ENCODE peak calls at places on chromosomes 3 and 15, in five cellular contexts. One of them, this sample, is unnamed.

GRCh38 chr3:98650966-98651765 is 57.8 kb upstream of the CPOX start:
- DNase-seq in KG1: no peak
- DNase-seq in CD8-positive, alpha-beta memory T cell: no peak
- DNase-seq in HuH-7: no peak
- DNase-seq in NCI-H1105: no peak
- DNase-seq in this sample: peak; percentile 93

GRCh38 chr15:25982736-25983135 is 119.6 kb upstream of the ATP10A start:
- DNase-seq in KG1: no peak
- DNase-seq in CD8-positive, alpha-beta memory T cell: no peak
- DNase-seq in HuH-7: no peak
- DNase-seq in NCI-H1105: no peak
- DNase-seq in this sample: no peak

GRCh38 chr15:47742742-47743141 is 25.4 kb downstream of the SEMA6D start:
- DNase-seq in KG1: no peak
- DNase-seq in CD8-positive, alpha-beta memory T cell: no peak
- DNase-seq in HuH-7: no peak
- DNase-seq in NCI-H1105: no peak
- DNase-seq in this sample: no peak

GRCh38 chr15:48759921-48760320 is 50.9 kb downstream of the CEP152 start:
- DNase-seq in KG1: no peak
- DNase-seq in CD8-positive, alpha-beta memory T cell: no peak
- DNase-seq in HuH-7: no peak
- DNase-seq in NCI-H1105: no peak
- DNase-seq in this sample: no peak

GRCh38 chr3:127518456-127519081 is 72.0 kb downstream of the TPRA1 start:
- DNase-seq in KG1: no peak
- DNase-seq in CD8-positive, alpha-beta memory T cell: no peak
- DNase-seq in HuH-7: no peak
- DNase-seq in NCI-H1105: no peak
- DNase-seq in this sample: no peak

GRCh38 chr3:44509393-44509921 is 32.0 kb upstream of the ZNF445 start:
- DNase-seq in KG1: no peak
- DNase-seq in CD8-positive, alpha-beta memory T cell: no peak
- DNase-seq in HuH-7: no peak
- DNase-seq in NCI-H1105: no peak
- DNase-seq in this sample: no peak

GRCh38 chr15:40746916-40747418 is 8.1 kb downstream of the RMDN3 start:
- DNase-seq in KG1: no peak
- DNase-seq in CD8-positive, alpha-beta memory T cell: no peak
- DNase-seq in HuH-7: no peak
- DNase-seq in NCI-H1105: no peak
- DNase-seq in this sample: peak; percentile 47

GRCh38 chr15:32936283-32936918 is 218.6 kb downstream of the GREM1 start:
- DNase-seq in KG1: no peak
- DNase-seq in CD8-positive, alpha-beta memory T cell: no peak
- DNase-seq in HuH-7: peak; percentile 6
- DNase-seq in NCI-H1105: no peak
- DNase-seq in this sample: no peak

GRCh38 chr15:75153565-75154248 is 48.0 kb upstream of the C15orf39 start:
- DNase-seq in KG1: peak; percentile 96
- DNase-seq in CD8-positive, alpha-beta memory T cell: no peak
- DNase-seq in HuH-7: no peak
- DNase-seq in NCI-H1105: no peak
- DNase-seq in this sample: peak; percentile 96

GRCh38 chr3:89697321-89697916 is 590.0 kb downstream of the EPHA3 start:
- DNase-seq in KG1: no peak
- DNase-seq in CD8-positive, alpha-beta memory T cell: no peak
- DNase-seq in HuH-7: no peak
- DNase-seq in NCI-H1105: no peak
- DNase-seq in this sample: no peak

GRCh38 chr3:194730369-194730768 is 44.7 kb downstream of the FAM43A start:
- DNase-seq in KG1: no peak
- DNase-seq in CD8-positive, alpha-beta memory T cell: no peak
- DNase-seq in HuH-7: no peak
- DNase-seq in NCI-H1105: peak; percentile 94
- DNase-seq in this sample: no peak

GRCh38 chr3:102354818-102355515 is 79.8 kb upstream of the ZPLD1 start:
- DNase-seq in KG1: no peak
- DNase-seq in CD8-positive, alpha-beta memory T cell: no peak
- DNase-seq in HuH-7: no peak
- DNase-seq in NCI-H1105: no peak
- DNase-seq in this sample: peak; percentile 10

GRCh38 chr3:188365978-188366698 is 212.2 kb downstream of the LPP start:
- DNase-seq in KG1: no peak
- DNase-seq in CD8-positive, alpha-beta memory T cell: no peak
- DNase-seq in HuH-7: no peak
- DNase-seq in NCI-H1105: no peak
- DNase-seq in this sample: no peak

GRCh38 chr3:32820430-32820829 is 2.6 kb downstream of the TRIM71 start:
- DNase-seq in KG1: no peak
- DNase-seq in CD8-positive, alpha-beta memory T cell: no peak
- DNase-seq in HuH-7: no peak
- DNase-seq in NCI-H1105: no peak
- DNase-seq in this sample: no peak

GRCh38 chr3:188320757-188321156 is 166.8 kb downstream of the LPP start:
- DNase-seq in KG1: no peak
- DNase-seq in CD8-positive, alpha-beta memory T cell: no peak
- DNase-seq in HuH-7: no peak
- DNase-seq in NCI-H1105: no peak
- DNase-seq in this sample: peak; percentile 55

GRCh38 chr3:9542182-9542581 is 11.4 kb downstream of the LHFPL4 start:
- DNase-seq in KG1: no peak
- DNase-seq in CD8-positive, alpha-beta memory T cell: no peak
- DNase-seq in HuH-7: no peak
- DNase-seq in NCI-H1105: no peak
- DNase-seq in this sample: no peak

GRCh38 chr3:183533410-183534132 is 21.9 kb downstream of the KLHL6 start:
- DNase-seq in KG1: no peak
- DNase-seq in CD8-positive, alpha-beta memory T cell: no peak
- DNase-seq in HuH-7: no peak
- DNase-seq in NCI-H1105: no peak
- DNase-seq in this sample: no peak

GRCh38 chr15:71962537-71962936 is 152.2 kb downstream of the NR2E3 start:
- DNase-seq in KG1: no peak
- DNase-seq in CD8-positive, alpha-beta memory T cell: no peak
- DNase-seq in HuH-7: peak; percentile 12
- DNase-seq in NCI-H1105: no peak
- DNase-seq in this sample: no peak

GRCh38 chr3:32376098-32376497 is 15.6 kb upstream of the CMTM7 start:
- DNase-seq in KG1: no peak
- DNase-seq in CD8-positive, alpha-beta memory T cell: no peak
- DNase-seq in HuH-7: no peak
- DNase-seq in NCI-H1105: no peak
- DNase-seq in this sample: no peak

GRCh38 chr3:30855390-30855789 is 39.1 kb downstream of the GADL1 start:
- DNase-seq in KG1: no peak
- DNase-seq in CD8-positive, alpha-beta memory T cell: no peak
- DNase-seq in HuH-7: no peak
- DNase-seq in NCI-H1105: no peak
- DNase-seq in this sample: no peak

GRCh38 chr15:80736571-80736970 is 41.5 kb downstream of the ABHD17C start:
- DNase-seq in KG1: no peak
- DNase-seq in CD8-positive, alpha-beta memory T cell: no peak
- DNase-seq in HuH-7: no peak
- DNase-seq in NCI-H1105: no peak
- DNase-seq in this sample: no peak

GRCh38 chr3:160870327-160870726 is 114.3 kb downstream of the PPM1L start:
- DNase-seq in KG1: no peak
- DNase-seq in CD8-positive, alpha-beta memory T cell: no peak
- DNase-seq in HuH-7: no peak
- DNase-seq in NCI-H1105: peak; percentile 91
- DNase-seq in this sample: no peak